ENCODE peak calls at places on chromosome 1, in five cellular contexts. S, E, P, W and Q are unnamed samples.

GRCh38 chr1:207049974-207050391 is 1.0 kb downstream of the YOD1 start:
- DNase-seq in S (peak), E (no peak), P (peak), W (no peak), Q (peak)

GRCh38 chr1:12477301-12477700 is 140.7 kb downstream of the DHRS3 start:
- DNase-seq in S (no peak), E (no peak), P (no peak), W (no peak), Q (no peak)

GRCh38 chr1:93907718-93908117 is 1.5 kb downstream of the GCLM start:
- DNase-seq in S (peak), E (no peak), P (peak), W (no peak), Q (peak)

GRCh38 chr1:2300851-2301606 is 72.9 kb downstream of the SKI start:
- DNase-seq in S (peak), E (no peak), P (peak), W (no peak), Q (peak)

GRCh38 chr1:64915381-64916274 is 50.7 kb downstream of the JAK1 start:
- DNase-seq in S (no peak), E (no peak), P (peak), W (no peak), Q (no peak)

GRCh38 chr1:201430790-201431189 is 9.3 kb upstream of the TNNI1 start:
- DNase-seq in S (no peak), E (no peak), P (no peak), W (no peak), Q (no peak)

GRCh38 chr1:206736878-206737728 is 33.5 kb upstream of the IL19 start:
- DNase-seq in S (no peak), E (no peak), P (no peak), W (no peak), Q (no peak)

GRCh38 chr1:175201061-175201508 is 8.5 kb upstream of the KIAA0040 start:
- DNase-seq in S (no peak), E (no peak), P (no peak), W (no peak), Q (no peak)

GRCh38 chr1:226903819-226904710 is 33.6 kb downstream of the PSEN2 start:
- DNase-seq in S (no peak), E (no peak), P (peak), W (no peak), Q (no peak)

GRCh38 chr1:44808938-44809917 is 905 bp downstream of the BTBD19 start:
- DNase-seq in S (peak), E (no peak), P (peak), W (no peak), Q (peak)